ENCODE peak calls at places on chromosome 1, in four cellular contexts. One of them, this sample, is unnamed.

GRCh38 chr1:195664628-195665027 is 943.6 kb downstream of the KCNT2 start:
- DNase-seq in AG09309: no peak
- DNase-seq in esophagus squamous epithelium: no peak
- DNase-seq in AG04449: no peak
- DNase-seq in this sample: no peak

GRCh38 chr1:235075955-235076308 is 52.7 kb downstream of the TOMM20 start:
- DNase-seq in AG09309: no peak
- DNase-seq in esophagus squamous epithelium: no peak
- DNase-seq in AG04449: no peak
- DNase-seq in this sample: no peak

GRCh38 chr1:198491028-198491427 is 49.5 kb downstream of the ATP6V1G3 start:
- DNase-seq in AG09309: no peak
- DNase-seq in esophagus squamous epithelium: no peak
- DNase-seq in AG04449: no peak
- DNase-seq in this sample: no peak

GRCh38 chr1:109718495-109718894 is 6.4 kb downstream of the GSTM5 start:
- DNase-seq in AG09309: no peak
- DNase-seq in esophagus squamous epithelium: no peak
- DNase-seq in AG04449: no peak
- DNase-seq in this sample: no peak

GRCh38 chr1:88801575-88802208 is 89.7 kb downstream of the GTF2B start:
- DNase-seq in AG09309: no peak
- DNase-seq in esophagus squamous epithelium: no peak
- DNase-seq in AG04449: no peak
- DNase-seq in this sample: no peak

GRCh38 chr1:244319283-244320132 is 132.2 kb downstream of the ADSS2 start:
- DNase-seq in AG09309: peak
- DNase-seq in esophagus squamous epithelium: peak
- DNase-seq in AG04449: peak
- DNase-seq in this sample: no peak

GRCh38 chr1:2231667-2232254 is 3.6 kb downstream of the SKI start:
- DNase-seq in AG09309: peak
- DNase-seq in esophagus squamous epithelium: no peak
- DNase-seq in AG04449: no peak
- DNase-seq in this sample: no peak

GRCh38 chr1:232319106-232319505 is 310.8 kb downstream of the SIPA1L2 start:
- DNase-seq in AG09309: no peak
- DNase-seq in esophagus squamous epithelium: no peak
- DNase-seq in AG04449: no peak
- DNase-seq in this sample: no peak

GRCh38 chr1:104182251-104182650 is 432.6 kb downstream of the AMY1C start:
- DNase-seq in AG09309: no peak
- DNase-seq in esophagus squamous epithelium: no peak
- DNase-seq in AG04449: no peak
- DNase-seq in this sample: no peak

GRCh38 chr1:177640687-177641086 is 329.2 kb downstream of the SEC16B start:
- DNase-seq in AG09309: no peak
- DNase-seq in esophagus squamous epithelium: no peak
- DNase-seq in AG04449: no peak
- DNase-seq in this sample: no peak

GRCh38 chr1:221331263-221332183 is 410.4 kb downstream of the DUSP10 start:
- DNase-seq in AG09309: no peak
- DNase-seq in esophagus squamous epithelium: no peak
- DNase-seq in AG04449: no peak
- DNase-seq in this sample: no peak

GRCh38 chr1:215600867-215601266 is 33.8 kb downstream of the KCTD3 start:
- DNase-seq in AG09309: no peak
- DNase-seq in esophagus squamous epithelium: no peak
- DNase-seq in AG04449: no peak
- DNase-seq in this sample: no peak

DNA sequence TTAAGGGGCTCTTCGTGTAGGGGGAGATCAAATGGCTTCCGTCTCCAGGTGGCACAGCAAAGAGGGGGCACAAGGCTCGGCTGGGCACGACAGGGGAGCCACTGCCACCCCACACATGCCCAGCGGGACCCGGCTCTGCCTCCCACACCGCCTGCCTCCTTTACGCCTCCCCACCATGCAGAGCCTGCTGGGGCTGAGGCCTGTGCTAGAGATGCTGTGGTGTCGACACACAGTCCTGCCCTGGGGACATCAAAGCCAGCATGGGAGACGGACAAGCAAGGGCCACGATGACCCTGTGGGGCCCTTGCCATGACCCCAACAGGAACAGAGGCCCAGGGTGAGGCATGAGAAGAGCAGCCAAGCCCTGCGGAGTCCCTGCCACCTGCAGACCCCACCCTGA is 102.8 kb downstream of the NPHP4 start:
- DNase-seq in AG09309: no peak
- DNase-seq in esophagus squamous epithelium: no peak
- DNase-seq in AG04449: no peak
- DNase-seq in this sample: no peak
- H3K4me3 ChIP-seq in AG09309: no peak
- H3K4me3 ChIP-seq in esophagus squamous epithelium: no peak
- H3K4me3 ChIP-seq in AG04449: no peak
- H3K4me3 ChIP-seq in this sample: no peak

GRCh38 chr1:241848680-241849344 is 808 bp downstream of the EXO1 start:
- DNase-seq in AG09309: no peak
- DNase-seq in esophagus squamous epithelium: no peak
- DNase-seq in AG04449: no peak
- DNase-seq in this sample: no peak
- H3K4me3 ChIP-seq in AG09309: peak
- H3K4me3 ChIP-seq in esophagus squamous epithelium: peak
- H3K4me3 ChIP-seq in AG04449: peak
- H3K4me3 ChIP-seq in this sample: no peak

GRCh38 chr1:18630511-18631495 is at the start of gene PAX7:
- DNase-seq in AG09309: no peak
- DNase-seq in esophagus squamous epithelium: no peak
- DNase-seq in AG04449: no peak
- DNase-seq in this sample: no peak

GRCh38 chr1:18632218-18632588 is 1.6 kb downstream of the PAX7 start:
- DNase-seq in AG09309: no peak
- DNase-seq in esophagus squamous epithelium: no peak
- DNase-seq in AG04449: no peak
- DNase-seq in this sample: no peak

GRCh38 chr1:18631496-18632217 is 1.0 kb downstream of the PAX7 start:
- DNase-seq in AG09309: no peak
- DNase-seq in esophagus squamous epithelium: no peak
- DNase-seq in AG04449: no peak
- DNase-seq in this sample: no peak

GRCh38 chr1:18628511-18628910 is 2.1 kb upstream of the PAX7 start:
- DNase-seq in AG09309: no peak
- DNase-seq in esophagus squamous epithelium: no peak
- DNase-seq in AG04449: no peak
- DNase-seq in this sample: no peak

GRCh38 chr1:18629659-18630510 is 761 bp upstream of the PAX7 start:
- DNase-seq in AG09309: no peak
- DNase-seq in esophagus squamous epithelium: no peak
- DNase-seq in AG04449: no peak
- DNase-seq in this sample: no peak
- H3K4me3 ChIP-seq in AG09309: no peak
- H3K4me3 ChIP-seq in esophagus squamous epithelium: no peak
- H3K4me3 ChIP-seq in AG04449: no peak
- H3K4me3 ChIP-seq in this sample: no peak

DNA sequence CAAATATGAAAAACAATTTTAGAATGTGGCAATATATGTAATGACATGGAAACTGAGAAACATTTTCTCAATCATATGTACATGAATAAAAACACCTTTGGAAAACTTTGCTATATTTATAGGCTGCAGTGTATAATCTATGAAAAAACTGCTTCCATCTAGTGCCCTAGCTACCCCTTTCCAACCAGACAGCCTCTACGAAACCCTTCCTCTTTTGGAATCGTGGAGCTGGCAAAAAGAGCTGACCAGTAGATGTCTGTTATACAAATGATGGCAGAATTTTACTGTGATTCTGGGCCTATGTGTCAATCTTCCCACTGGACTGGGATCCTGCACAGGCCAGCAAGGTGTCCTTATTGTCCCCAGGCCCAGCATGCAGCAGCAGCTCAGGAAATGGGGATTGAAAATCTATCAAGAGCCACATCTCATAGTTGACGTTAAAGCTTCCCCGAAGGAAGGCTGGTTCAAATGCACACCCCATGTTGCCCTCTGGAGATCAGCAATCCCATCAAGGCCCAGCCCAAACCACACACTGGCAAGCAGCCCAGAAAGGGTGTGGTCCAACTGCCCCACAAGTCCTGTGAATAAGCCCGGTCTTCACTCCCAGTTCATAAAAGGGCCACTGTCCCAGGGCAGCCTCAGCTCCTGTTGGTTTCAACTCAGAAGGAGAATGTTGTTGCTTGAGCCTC is 8.9 kb upstream of the FAM20B start:
- DNase-seq in AG09309: peak
- DNase-seq in esophagus squamous epithelium: peak
- DNase-seq in AG04449: peak
- DNase-seq in this sample: peak
- H3K4me3 ChIP-seq in AG09309: no peak
- H3K4me3 ChIP-seq in esophagus squamous epithelium: peak
- H3K4me3 ChIP-seq in AG04449: no peak
- H3K4me3 ChIP-seq in this sample: no peak

This sample was measured in breast epithelium.